ENCODE peak calls at places on chromosomes 3 and 15, in eight cellular contexts. R is sigmoid colon, P is RWPE2, F is fibroblast of the aortic adventitia, E is transverse colon, N is heart left ventricle, I is fibroblast of lung, L is tibial nerve. C is an unnamed sample.

GRCh38 chr15:60922736-60923135 is 306.4 kb downstream of the RORA start:
- DNase-seq in E (no peak), R (no peak), L (no peak), P (no peak), I (no peak), F (no peak), N (no peak), C (no peak)

GRCh38 chr3:51802091-51802720 is 23.2 kb upstream of the IQCF6 start:
- DNase-seq in P (no peak), N (no peak), E (no peak), F (no peak), I (no peak), R (no peak), L (no peak), C (no peak)

GRCh38 chr15:45105586-45105985 is 8.4 kb downstream of the DUOX2 start:
- DNase-seq in R (peak), E (no peak), L (no peak), N (no peak), I (no peak), F (no peak), P (peak), C (no peak)

GRCh38 chr3:133925960-133926735 is 30.5 kb upstream of the RAB6B start:
- DNase-seq in L (no peak), E (no peak), F (no peak), P (no peak), N (no peak), R (no peak), I (no peak), C (no peak)

GRCh38 chr3:132654190-132654589 is 5.4 kb downstream of the ACAD11 start:
- DNase-seq in F (no peak), I (no peak), E (no peak), P (no peak), R (no peak), L (no peak), N (no peak), C (no peak)

GRCh38 chr3:55483196-55484095 is 3.7 kb downstream of the WNT5A start:
- DNase-seq in L (no peak), I (peak), R (no peak), N (no peak), P (no peak), F (no peak), E (no peak), C (no peak)

GRCh38 chr3:70386043-70386442 is 73.6 kb upstream of the MDFIC2 start:
- DNase-seq in E (no peak), N (no peak), L (no peak), P (no peak), R (no peak), I (no peak), F (no peak), C (no peak)

GRCh38 chr3:194422188-194422587 is 23.1 kb upstream of the GP5 start:
- DNase-seq in P (no peak), N (no peak), E (no peak), F (no peak), I (peak), R (no peak), L (no peak), C (no peak)

GRCh38 chr3:179000659-179001058 is 71.0 kb downstream of the ZMAT3 start:
- DNase-seq in P (no peak), I (no peak), N (no peak), L (no peak), F (no peak), E (no peak), R (no peak), C (no peak)

GRCh38 chr3:189824629-189825312 is 193.6 kb downstream of the TP63 start:
- DNase-seq in R (no peak), P (peak), I (peak), E (no peak), N (no peak), L (no peak), F (peak), C (peak)

GRCh38 chr3:189883113-189883753 is 237.5 kb downstream of the P3H2 start:
- DNase-seq in L (no peak), N (no peak), R (no peak), F (no peak), P (no peak), E (no peak), I (no peak), C (no peak)

GRCh38 chr3:119289371-119289770 is 4.8 kb upstream of the ARHGAP31 start:
- DNase-seq in E (no peak), F (no peak), R (no peak), I (no peak), N (no peak), P (no peak), L (no peak), C (no peak)

GRCh38 chr3:192935441-192935840 is 17.8 kb upstream of the MB21D2 start:
- DNase-seq in R (no peak), I (no peak), N (no peak), F (peak), L (no peak), E (no peak), P (no peak), C (no peak)

GRCh38 chr15:25670025-25670554 is 193.0 kb downstream of the ATP10A start:
- DNase-seq in L (no peak), I (peak), P (no peak), N (peak), F (peak), E (peak), R (peak), C (no peak)

GRCh38 chr3:14352002-14352627 is 50.3 kb upstream of the SLC6A6 start:
- DNase-seq in N (no peak), I (peak), L (no peak), P (no peak), R (no peak), E (no peak), F (no peak), C (peak)

GRCh38 chr15:73440571-73440970 is 2.4 kb upstream of the REC114 start:
- DNase-seq in I (no peak), L (no peak), N (no peak), E (no peak), P (no peak), R (no peak), F (no peak), C (no peak)

GRCh38 chr3:175655366-175655765 is 796.2 kb downstream of the NAALADL2 start:
- DNase-seq in N (no peak), R (no peak), L (no peak), P (no peak), F (no peak), I (no peak), E (no peak), C (no peak)

GRCh38 chr3:171221597-171221996 is 195.1 kb upstream of the SLC2A2 start:
- DNase-seq in E (no peak), L (no peak), F (no peak), R (no peak), N (no peak), P (no peak), I (no peak), C (no peak)

GRCh38 chr15:77738038-77738370 is 105.3 kb upstream of the LINGO1 start:
- DNase-seq in N (no peak), P (no peak), F (no peak), E (no peak), I (no peak), L (no peak), R (no peak), C (no peak)

GRCh38 chr15:98381446-98381845 is 266.9 kb upstream of the IGF1R start:
- DNase-seq in P (no peak), N (no peak), R (no peak), L (no peak), E (no peak), I (no peak), F (no peak), C (no peak)

GRCh38 chr3:110343376-110343775 is 728.2 kb upstream of the NECTIN3 start:
- DNase-seq in R (no peak), L (no peak), E (no peak), P (peak), I (no peak), N (no peak), F (peak), C (peak)

GRCh38 chr3:104564045-104564643 is 802.6 kb upstream of the ALCAM start:
- DNase-seq in N (no peak), L (peak), I (peak), P (no peak), F (peak), R (no peak), E (peak), C (peak)

GRCh38 chr3:4506559-4507009 is 13.4 kb downstream of the ITPR1 start:
- DNase-seq in N (no peak), R (no peak), F (no peak), I (no peak), E (no peak), L (no peak), P (no peak), C (no peak)

GRCh38 chr3:4509983-4510755 is 17.0 kb downstream of the ITPR1 start:
- DNase-seq in R (no peak), F (no peak), L (no peak), N (no peak), I (no peak), E (no peak), P (no peak), C (no peak)

GRCh38 chr3:4507010-4507596 is 14.0 kb downstream of the ITPR1 start:
- DNase-seq in I (peak), L (no peak), N (no peak), F (peak), E (no peak), R (no peak), P (no peak), C (no peak)

GRCh38 chr3:4509043-4509442 is 15.9 kb downstream of the ITPR1 start:
- DNase-seq in E (no peak), N (no peak), F (no peak), L (no peak), P (no peak), I (no peak), R (no peak), C (no peak)

GRCh38 chr3:4508048-4508981 is 15.2 kb downstream of the ITPR1 start:
- DNase-seq in I (no peak), E (no peak), R (no peak), L (no peak), F (no peak), P (no peak), N (no peak), C (no peak)
- H3K4me3 ChIP-seq in I (no peak), E (no peak), R (no peak), L (no peak), F (no peak), P (no peak), N (no peak), C (no peak)

GRCh38 chr3:153289334-153289808 is 127.3 kb downstream of the RAP2B start:
- DNase-seq in I (peak), L (no peak), F (peak), R (no peak), E (no peak), N (no peak), P (no peak), C (no peak)

GRCh38 chr3:153287017-153287416 is 125.0 kb downstream of the RAP2B start:
- DNase-seq in I (no peak), R (no peak), P (no peak), L (no peak), N (no peak), E (no peak), F (no peak), C (no peak)

GRCh38 chr3:153293222-153293621 is 131.2 kb downstream of the RAP2B start:
- DNase-seq in E (no peak), I (peak), P (no peak), N (no peak), R (no peak), L (no peak), F (peak), C (no peak)

GRCh38 chr3:153290278-153291015 is 128.4 kb downstream of the RAP2B start:
- DNase-seq in R (no peak), I (peak), F (peak), E (no peak), L (no peak), N (no peak), P (no peak), C (no peak)

DNA sequence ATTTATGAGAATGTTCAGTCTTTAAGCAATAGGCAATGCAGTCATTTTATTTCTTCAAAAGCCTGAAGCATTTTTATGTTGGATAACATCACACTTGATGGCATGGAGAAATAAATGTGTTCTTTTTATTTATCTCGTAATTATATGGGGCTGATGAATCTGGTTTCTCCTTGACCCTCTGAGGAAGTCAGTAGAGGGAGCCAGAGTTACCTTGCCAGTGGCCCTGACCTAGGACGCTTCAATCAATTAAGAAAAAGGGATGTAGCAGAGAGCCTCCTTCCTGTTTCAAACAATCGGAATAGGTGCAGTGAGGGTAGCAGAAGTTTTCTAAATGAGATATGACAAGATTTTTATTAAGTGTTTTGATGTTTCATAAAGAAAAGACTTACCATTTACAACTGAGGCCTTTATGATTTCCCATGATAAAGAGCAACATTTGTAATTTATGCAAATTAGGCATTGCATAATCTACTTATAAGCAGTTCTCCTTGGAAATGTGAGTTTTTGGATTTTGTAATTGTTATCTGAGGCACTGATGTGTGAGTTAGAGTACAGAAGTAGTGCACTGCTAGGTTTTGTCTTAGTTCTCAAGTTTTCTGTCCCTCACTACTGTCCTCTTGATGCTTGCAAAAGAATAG is 129.1 kb downstream of the RAP2B start:
- DNase-seq in E (no peak), I (peak), P (no peak), F (peak), R (no peak), N (no peak), L (no peak), C (no peak)
- TF ChIP-seq CTCF in E (peak), I (peak), P (peak), F (peak), R (no peak), N (peak), L (peak), C (peak)

DNA sequence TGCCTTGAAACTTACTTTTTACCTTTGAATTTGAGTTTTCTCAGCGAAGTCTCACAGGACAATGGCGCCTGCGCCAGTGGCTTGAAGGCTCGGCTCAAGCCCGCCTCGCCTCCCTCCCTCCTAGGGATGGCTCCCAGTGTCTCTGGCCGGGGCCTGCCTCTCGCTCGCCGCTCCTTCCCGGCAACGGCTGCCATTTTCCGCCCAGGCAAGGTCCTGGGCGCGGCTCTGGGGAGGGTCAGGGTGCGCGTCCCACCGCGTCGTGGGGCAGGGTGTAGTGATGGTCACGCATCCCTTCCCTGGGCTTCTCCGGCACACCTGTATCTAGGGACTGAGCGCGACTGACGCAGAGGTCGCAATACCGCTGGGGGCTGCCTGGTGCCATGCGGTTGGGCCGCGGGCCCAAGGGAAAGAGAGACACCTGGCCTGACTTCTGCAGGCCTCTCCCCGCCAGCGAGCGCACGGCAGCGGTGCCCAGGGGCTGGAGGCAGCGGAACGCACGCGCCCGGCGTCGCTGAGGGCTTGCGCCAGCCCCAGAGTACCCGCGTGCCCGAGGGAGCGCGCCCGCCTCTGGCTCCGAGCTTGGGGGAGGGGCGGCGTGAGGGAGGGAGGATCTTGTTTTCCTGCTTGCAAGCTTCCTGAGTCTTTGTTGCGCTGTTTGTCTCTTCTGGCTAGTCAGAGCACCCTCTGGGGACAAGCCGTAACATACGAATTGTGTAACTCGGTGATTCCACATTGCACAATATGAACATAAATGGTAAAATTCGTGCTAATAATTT is 20.7 kb upstream of the FEM1B start:
- DNase-seq in E (peak), I (peak), R (peak), L (peak), N (peak), P (peak), F (peak), C (no peak)
- H3K4me3 ChIP-seq in E (peak), I (peak), R (peak), L (peak), N (peak), P (peak), F (peak), C (peak)

GRCh38 chr3:188323067-188323842 is 169.3 kb downstream of the LPP start:
- DNase-seq in L (no peak), R (no peak), I (no peak), N (no peak), E (no peak), P (no peak), F (no peak), C (no peak)

GRCh38 chr3:188321258-188321657 is 167.3 kb downstream of the LPP start:
- DNase-seq in I (no peak), P (no peak), L (peak), N (no peak), E (no peak), R (no peak), F (no peak), C (no peak)

GRCh38 chr3:188322135-188322892 is 168.4 kb downstream of the LPP start:
- DNase-seq in E (no peak), P (no peak), L (no peak), R (no peak), F (no peak), N (no peak), I (no peak), C (no peak)

GRCh38 chr3:188319569-188319968 is 165.6 kb downstream of the LPP start:
- DNase-seq in F (peak), P (no peak), I (peak), R (no peak), L (no peak), N (no peak), E (no peak), C (no peak)

GRCh38 chr3:188320757-188321156 is 166.8 kb downstream of the LPP start:
- DNase-seq in P (no peak), R (no peak), N (no peak), L (no peak), E (no peak), F (peak), I (no peak), C (no peak)
- TF ChIP-seq CTCF in P (no peak), R (no peak), N (no peak), L (no peak), E (no peak), F (peak), I (no peak), C (no peak)

C was measured in HFF-Myc.